ENCODE peak calls at places on chromosome 5, in six cellular contexts. S, V, I, C, L and Q are unnamed samples.

GRCh38 chr5:75536694-75537360 is 25.1 kb downstream of the POLK start:
- DNase-seq in V (peak; percentile 47), I (no peak), L (peak; percentile 45), C (no peak), S (no peak), Q (no peak)

GRCh38 chr5:69512740-69513260 is 20.2 kb downstream of the OCLN start:
- DNase-seq in V (no peak), S (peak; percentile 93), I (no peak), L (peak; percentile 58), C (peak; percentile 32), Q (no peak)

GRCh38 chr5:9233712-9234111 is 312.2 kb downstream of the SEMA5A start:
- DNase-seq in L (peak; percentile 17), V (no peak), S (peak; percentile 51), C (no peak), I (no peak), Q (peak; percentile 12)

GRCh38 chr5:180323929-180324632 is 29.1 kb downstream of the GFPT2 start:
- DNase-seq in I (no peak), S (peak; percentile 88), C (peak; percentile 74), L (peak; percentile 45), V (no peak), Q (no peak)

GRCh38 chr5:61283480-61283879 is 48.6 kb upstream of the ZSWIM6 start:
- DNase-seq in C (no peak), S (no peak), V (no peak), I (no peak), L (no peak), Q (no peak)

GRCh38 chr5:100505984-100506670 is 29.0 kb upstream of the FAM174A start:
- DNase-seq in S (peak; percentile 82), C (no peak), I (no peak), L (peak; percentile 53), V (no peak), Q (no peak)

GRCh38 chr5:98069876-98070512 is 703.5 kb upstream of the RGMB start:
- DNase-seq in I (no peak), V (no peak), L (no peak), S (peak; percentile 43), C (no peak), Q (no peak)

GRCh38 chr5:157575096-157575872 is at the start of gene ADAM19:
- DNase-seq in L (peak; percentile 84), V (no peak), I (peak; percentile 84), C (peak; percentile 71), S (peak; percentile 53), Q (peak; percentile 69)

GRCh38 chr5:41371741-41372140 is 138.7 kb downstream of the PLCXD3 start:
- DNase-seq in I (no peak), L (no peak), V (no peak), C (peak; percentile 85), S (peak; percentile 87), Q (no peak)

GRCh38 chr5:74504463-74504862 is 136.1 kb downstream of the ENC1 start:
- DNase-seq in L (no peak), V (no peak), I (no peak), C (no peak), S (no peak), Q (no peak)

GRCh38 chr5:132073231-132074013 is at the start of gene CSF2:
- DNase-seq in I (no peak), S (peak; percentile 40), L (peak; percentile 6), V (no peak), C (no peak), Q (no peak)

GRCh38 chr5:88889165-88890069 is 6.4 kb upstream of the MEF2C start:
- DNase-seq in I (peak; percentile 67), V (peak; percentile 70), C (no peak), L (peak; percentile 60), S (peak; percentile 13), Q (no peak)

GRCh38 chr5:79990598-79991507 is at the start of gene MTX3:
- DNase-seq in C (peak; percentile 63), I (peak; percentile 92), S (peak; percentile 73), V (peak; percentile 87), L (peak; percentile 84), Q (peak; percentile 78)

GRCh38 chr5:177474094-177474493 is 660 bp upstream of the DBN1 start:
- DNase-seq in I (no peak), C (no peak), V (no peak), S (no peak), L (peak; percentile 43), Q (no peak)

GRCh38 chr5:13328316-13328715 is 616.2 kb downstream of the DNAH5 start:
- DNase-seq in C (no peak), L (no peak), V (no peak), I (no peak), S (no peak), Q (no peak)

GRCh38 chr5:113266227-113266912 is 168.4 kb downstream of the TSSK1B start:
- DNase-seq in L (peak; percentile 88), C (no peak), V (no peak), S (peak; percentile 31), I (no peak), Q (no peak)

GRCh38 chr5:59648949-59649921 is 244.3 kb downstream of the PDE4D start:
- DNase-seq in V (no peak), C (peak; percentile 84), L (peak; percentile 31), I (no peak), S (no peak), Q (no peak)

GRCh38 chr5:158212915-158213314 is 354.0 kb upstream of the CLINT1 start:
- DNase-seq in C (no peak), I (no peak), L (no peak), V (peak; percentile 56), S (peak; percentile 1), Q (no peak)

GRCh38 chr5:130066644-130067043 is 162.4 kb downstream of the CHSY3 start:
- DNase-seq in V (no peak), C (no peak), S (no peak), I (no peak), L (peak; percentile 41), Q (no peak)

GRCh38 chr5:399296-400281 is 43.4 kb upstream of the EXOC3 start:
- DNase-seq in C (peak; percentile 74), S (peak; percentile 98), V (peak; percentile 85), L (peak; percentile 99), I (peak; percentile 82), Q (peak; percentile 80)

GRCh38 chr5:77138981-77139380 is 51.9 kb upstream of the ZBED3 start:
- DNase-seq in V (no peak), S (peak; percentile 10), C (no peak), I (no peak), L (peak; percentile 26), Q (no peak)

GRCh38 chr5:160960592-160960991 is 108.6 kb upstream of the ATP10B start:
- DNase-seq in V (no peak), I (no peak), L (no peak), C (no peak), S (no peak), Q (no peak)

GRCh38 chr5:43313854-43314457 is 744 bp upstream of the HMGCS1 start:
- DNase-seq in I (no peak), L (no peak), C (no peak), V (peak; percentile 28), S (no peak), Q (no peak)

GRCh38 chr5:132365213-132365612 is 4.3 kb upstream of the SLC22A5 start:
- DNase-seq in L (peak; percentile 14), V (no peak), S (peak; percentile 74), C (peak; percentile 85), I (no peak), Q (no peak)

DNA sequence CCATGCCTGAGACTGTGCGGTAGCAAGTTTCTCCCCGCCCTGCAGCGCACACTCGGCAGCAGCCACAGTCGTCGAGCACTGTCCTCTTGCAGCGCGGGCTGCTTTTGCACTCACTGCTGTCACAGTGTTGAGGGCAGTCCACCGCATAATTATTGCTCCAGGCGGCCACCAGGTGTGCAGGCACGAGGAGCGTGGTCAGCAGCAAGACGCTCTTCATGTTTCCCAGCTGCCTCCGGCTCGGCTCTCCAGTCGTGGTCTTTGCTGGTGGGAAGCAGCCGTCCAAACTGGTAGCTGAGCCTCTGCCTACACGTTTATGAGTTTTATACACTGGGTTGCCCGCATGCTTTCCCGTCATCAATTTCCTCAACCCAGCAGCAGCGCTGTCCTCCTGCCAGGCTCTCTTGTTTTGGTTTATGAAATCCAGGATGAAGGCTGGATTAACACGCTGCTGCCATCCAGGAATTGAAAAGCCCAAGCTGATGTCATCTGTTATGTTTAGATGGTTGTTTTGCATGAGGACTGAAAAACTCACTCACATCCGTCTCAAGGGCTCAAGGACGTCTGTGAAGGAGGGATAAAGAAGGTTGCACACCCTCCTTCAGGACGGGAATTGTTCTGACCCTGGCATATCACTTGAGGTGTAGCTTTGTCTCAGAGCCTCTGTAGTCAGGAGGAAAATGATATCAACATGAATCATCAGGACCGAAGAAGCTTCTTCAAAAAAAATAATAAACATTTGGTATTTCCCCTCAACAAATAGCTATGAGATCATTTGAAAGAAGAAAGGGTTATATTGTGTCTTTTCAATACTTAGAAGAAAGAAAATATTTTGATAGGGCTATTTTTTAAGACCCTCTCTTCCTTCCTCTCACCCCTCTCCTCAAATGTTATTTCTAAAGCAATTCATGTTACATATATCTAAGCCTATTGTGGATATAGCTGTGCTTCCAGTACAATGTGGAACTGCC is at the start of gene ESM1:
- DNase-seq in V (no peak), L (peak; percentile 66), S (peak; percentile 87), C (peak; percentile 7), I (no peak), Q (no peak)
- H3K4me2 ChIP-seq in V (no peak within 1 kb of the TSS), L (no peak within 1 kb of the TSS), S (peak within 1 kb of the TSS; percentile 75), C (no peak within 1 kb of the TSS), I (no peak within 1 kb of the TSS), Q (no peak within 1 kb of the TSS)

DNA sequence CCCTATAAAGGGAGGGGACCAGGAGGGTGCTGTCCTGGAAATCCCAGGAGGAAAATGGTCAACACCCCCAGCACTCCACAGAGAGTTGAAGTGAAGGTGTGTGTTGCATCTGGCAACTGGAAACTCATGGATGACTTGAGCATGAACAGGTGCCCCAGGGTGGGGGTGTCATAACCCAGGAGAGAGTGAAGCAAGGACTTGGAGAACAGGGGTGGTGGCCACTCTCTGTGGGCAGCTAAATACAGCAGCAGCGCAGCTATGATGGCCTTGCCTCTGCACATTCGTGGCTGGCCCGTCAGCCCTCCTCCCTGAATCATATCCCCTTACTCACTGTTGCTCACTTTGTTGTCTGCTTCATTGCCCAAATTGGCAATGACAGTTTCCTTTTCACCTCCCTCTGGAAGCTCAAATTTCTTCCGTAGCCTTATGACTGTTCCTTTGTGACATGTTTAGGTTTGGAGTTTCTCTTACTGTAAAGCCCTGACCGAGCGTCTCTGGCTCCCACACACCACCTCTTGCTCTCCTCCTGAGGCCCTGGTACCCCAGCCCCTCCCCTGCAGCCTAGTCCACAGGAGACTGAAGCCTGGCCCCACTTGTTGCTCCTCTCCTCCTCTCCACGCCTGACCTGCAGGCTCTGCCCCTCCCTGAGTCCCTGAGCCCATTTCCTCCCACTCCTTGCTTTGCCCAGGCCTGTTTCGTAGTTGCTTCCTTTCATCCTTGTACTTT is 185.8 kb downstream of the CD180 start:
- DNase-seq in S (peak; percentile 94), C (no peak), L (no peak), V (peak; percentile 28), I (no peak), Q (no peak)
- H3K14ac ChIP-seq in S (peak overlapping the region; percentile 96), C (peak overlapping the region; percentile 71), L (no peak overlapping the region), V (no peak overlapping the region), I (no peak overlapping the region), Q (no peak overlapping the region)

GRCh38 chr5:107378218-107378899 is 292.4 kb downstream of the EFNA5 start:
- DNase-seq in I (no peak), S (peak; percentile 18), L (no peak), V (no peak), C (no peak), Q (no peak)
- H3K4me2 ChIP-seq in I (no peak overlapping the region), S (no peak overlapping the region), L (no peak overlapping the region), V (no peak overlapping the region), C (no peak overlapping the region), Q (no peak overlapping the region)

DNA sequence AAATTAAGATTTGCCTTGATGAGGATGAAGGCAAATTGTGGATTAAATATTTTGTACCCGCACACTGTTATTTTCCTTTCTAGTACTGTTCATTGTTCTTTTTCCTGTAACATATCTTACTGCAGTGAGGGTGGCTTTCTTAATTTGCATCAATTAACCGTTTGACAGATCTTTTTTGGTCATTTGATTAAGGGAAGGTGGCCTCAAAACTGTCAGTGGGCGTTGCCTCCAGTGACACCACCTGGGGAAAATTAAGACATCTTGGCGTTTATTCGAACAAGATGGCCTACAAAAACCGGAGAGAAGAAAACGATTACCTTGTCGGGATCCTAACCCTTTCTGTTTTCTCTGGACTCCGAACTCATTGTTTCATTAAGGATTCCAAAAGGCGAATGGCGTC is 2.0 kb downstream of the BASP1 start:
- DNase-seq in L (no peak), S (no peak), I (no peak), V (no peak), C (no peak), Q (no peak)
- H3K14ac ChIP-seq in L (no peak overlapping the region), S (peak overlapping the region; percentile 35), I (no peak overlapping the region), V (no peak overlapping the region), C (no peak overlapping the region), Q (no peak overlapping the region)